ENCODE peak calls at places on chromosomes 6 and 20, in eight cellular contexts. B is stimulated activated CD8-positive, alpha-beta memory T cell treated with anti-CD3 and anti-CD28 coated beads, Interleukin-4, amount 100 ng/mL, for 1 hour; R is T-helper 2 cell; H is right atrium auricular region; W is ecto neural progenitor cell; P is NCI-H2029 treated with DMSO at 0.1 percent for 48 hours; A is progenitor cell of endocrine pancreas; D is COR-L47. S is an unnamed sample.

GRCh38 chr6:74087898-74088297 is 391.9 kb downstream of the CD109 start:
- DNase-seq in D (no peak), H (no peak), A (no peak), R (no peak), P (no peak), W (no peak), B (no peak), S (no peak)

GRCh38 chr6:113102761-113103160 is 754.4 kb upstream of the MARCKS start:
- DNase-seq in W (no peak), H (no peak), D (no peak), P (no peak), A (no peak), B (no peak), R (no peak), S (no peak)

GRCh38 chr20:25072226-25072811 is 9.6 kb downstream of the VSX1 start:
- DNase-seq in H (peak; percentile 28), D (no peak), R (no peak), W (peak; percentile 22), B (no peak), A (peak; percentile 3), P (no peak), S (peak; percentile 49)

GRCh38 chr6:149974825-149975224 is 11.1 kb downstream of the ULBP1 start:
- DNase-seq in A (no peak), D (no peak), W (no peak), P (no peak), R (no peak), H (peak; percentile 23), B (no peak), S (no peak)

GRCh38 chr20:57470212-57470522 is 54.8 kb downstream of the CTCFL start:
- DNase-seq in P (no peak), D (no peak), H (no peak), B (no peak), A (no peak), R (no peak), W (no peak), S (no peak)

GRCh38 chr20:33002087-33002808 is 2.0 kb downstream of the SUN5 start:
- DNase-seq in D (no peak), A (no peak), H (no peak), B (no peak), P (no peak), R (no peak), W (no peak), S (no peak)

GRCh38 chr6:52503853-52504777 is 72.7 kb downstream of the TRAM2 start:
- DNase-seq in A (no peak), P (peak; percentile 98), R (no peak), H (peak; percentile 86), D (peak; percentile 98), W (no peak), B (no peak), S (no peak)

GRCh38 chr20:2558581-2559301 is 22.4 kb downstream of the TMC2 start:
- DNase-seq in H (no peak), B (no peak), A (no peak), P (no peak), R (no peak), D (no peak), W (no peak), S (no peak)

GRCh38 chr6:79468116-79468515 is 69.1 kb downstream of the LCA5 start:
- DNase-seq in P (no peak), R (no peak), D (no peak), B (no peak), A (no peak), W (no peak), H (no peak), S (no peak)

S was measured in vagina.